ENCODE peak calls at places on chromosomes 3 and 15, in four cellular contexts. I, O, W and J are unnamed samples.

GRCh38 chr3:39106281-39107055 is 959 bp downstream of the GORASP1 start:
- DNase-seq in O (no peak), W (no peak), I (no peak), J (no peak)

GRCh38 chr3:134373278-134373941 is 837 bp downstream of the AMOTL2 start:
- DNase-seq in I (no peak), O (no peak), W (peak), J (no peak)

GRCh38 chr3:46517016-46517770 is 19.4 kb downstream of the RTP3 start:
- DNase-seq in W (no peak), O (no peak), I (no peak), J (peak)

GRCh38 chr3:6578526-6578925 is 282.4 kb upstream of the GRM7 start:
- DNase-seq in I (no peak), O (no peak), W (no peak), J (no peak)

GRCh38 chr3:128113817-128114794 is 9.5 kb downstream of the RUVBL1 start:
- DNase-seq in I (peak), O (no peak), W (no peak), J (no peak)

GRCh38 chr15:62469874-62470688 is 305.0 kb upstream of the C2CD4B start:
- DNase-seq in I (no peak), O (no peak), W (no peak), J (peak)

GRCh38 chr15:68501616-68502015 is 69.7 kb upstream of the ITGA11 start:
- DNase-seq in O (no peak), I (no peak), W (no peak), J (no peak)

GRCh38 chr3:129622933-129623332 is 16.5 kb upstream of the PLXND1 start:
- DNase-seq in I (no peak), O (no peak), W (no peak), J (no peak)

GRCh38 chr15:53472883-53473282 is 286.6 kb downstream of the WDR72 start:
- DNase-seq in O (no peak), W (no peak), I (no peak), J (no peak)

GRCh38 chr15:44775923-44776322 is 39.6 kb downstream of the TRIM69 start:
- DNase-seq in I (no peak), W (no peak), O (no peak), J (no peak)

GRCh38 chr15:45343258-45343860 is 35.0 kb downstream of the GATM start:
- DNase-seq in O (no peak), I (no peak), W (no peak), J (no peak)

GRCh38 chr15:86087808-86088207 is 8.1 kb downstream of the AGBL1 start:
- DNase-seq in W (no peak), O (no peak), I (no peak), J (no peak)

GRCh38 chr3:141237701-141238521 is 6.3 kb downstream of the PXYLP1 start:
- DNase-seq in O (no peak), W (no peak), I (no peak), J (no peak)

GRCh38 chr15:51708013-51708412 is 26.7 kb downstream of the SCG3 start:
- DNase-seq in O (no peak), W (no peak), I (no peak), J (no peak)

GRCh38 chr3:52614689-52615088 is 71.0 kb downstream of the PBRM1 start:
- DNase-seq in I (no peak), O (no peak), W (no peak), J (no peak)

GRCh38 chr3:195133462-195133861 is 137.5 kb downstream of the XXYLT1 start:
- DNase-seq in W (no peak), O (no peak), I (no peak), J (no peak)

GRCh38 chr15:63491116-63491817 is 13.1 kb upstream of the USP3 start:
- DNase-seq in O (no peak), W (no peak), I (no peak), J (no peak)

GRCh38 chr15:67685008-67685599 is 140.2 kb upstream of the SKOR1 start:
- DNase-seq in O (peak), I (no peak), W (no peak), J (peak)

GRCh38 chr3:32288819-32289218 is 50.3 kb downstream of the CMTM8 start:
- DNase-seq in O (no peak), I (no peak), W (no peak), J (no peak)

GRCh38 chr3:152313430-152313829 is 44.7 kb downstream of the MBNL1 start:
- DNase-seq in O (no peak), I (no peak), W (no peak), J (no peak)

GRCh38 chr3:127074900-127075360 is 92.0 kb downstream of the PLXNA1 start:
- DNase-seq in O (no peak), I (peak), W (no peak), J (no peak)

GRCh38 chr15:26106556-26106955 is 243.4 kb upstream of the ATP10A start:
- DNase-seq in I (no peak), O (no peak), W (no peak), J (no peak)

GRCh38 chr3:24351779-24352469 is 142.7 kb downstream of the THRB start:
- DNase-seq in I (no peak), W (no peak), O (peak), J (no peak)

GRCh38 chr15:62407962-62408361 is 242.9 kb upstream of the C2CD4B start:
- DNase-seq in O (no peak), I (no peak), W (no peak), J (no peak)

GRCh38 chr3:105119801-105120340 is 246.8 kb upstream of the ALCAM start:
- DNase-seq in W (no peak), O (no peak), I (no peak), J (no peak)

GRCh38 chr15:99124641-99125040 is 19.8 kb downstream of the SYNM start:
- DNase-seq in W (no peak), O (no peak), I (no peak), J (no peak)

GRCh38 chr15:70301396-70301795 is 203.7 kb upstream of the TLE3 start:
- DNase-seq in I (no peak), W (no peak), O (no peak), J (no peak)

GRCh38 chr3:196111939-196112386 is 30.1 kb upstream of the TFRC start:
- DNase-seq in I (peak), W (no peak), O (no peak), J (no peak)

GRCh38 chr3:194300392-194300758 is 50.8 kb downstream of the CPN2 start:
- DNase-seq in W (peak), I (no peak), O (no peak), J (no peak)

GRCh38 chr3:136366289-136366688 is 116.1 kb downstream of the PCCB start:
- DNase-seq in W (no peak), I (no peak), O (no peak), J (no peak)

GRCh38 chr3:53331871-53332270 is 15.5 kb downstream of the DCP1A start:
- DNase-seq in O (no peak), I (no peak), W (no peak), J (no peak)

GRCh38 chr15:72199721-72200212 is 2.2 kb upstream of the GRAMD2A start:
- DNase-seq in W (no peak), I (peak), O (peak), J (peak)

GRCh38 chr3:195441476-195441970 is 1.3 kb downstream of the ACAP2 start:
- DNase-seq in O (no peak), I (no peak), W (no peak), J (no peak)

GRCh38 chr3:12574131-12574530 is 17.2 kb downstream of the MKRN2 start:
- DNase-seq in O (no peak), W (no peak), I (no peak), J (no peak)

GRCh38 chr3:176767385-176767784 is 429.9 kb downstream of the TBL1XR1 start:
- DNase-seq in I (no peak), W (no peak), O (no peak), J (peak)

GRCh38 chr3:52233968-52234367 is 5.0 kb downstream of the TWF2 start:
- DNase-seq in O (no peak), W (no peak), I (no peak), J (no peak)

GRCh38 chr3:64031540-64032533 is 8.5 kb upstream of the PSMD6 start:
- DNase-seq in O (no peak), W (no peak), I (no peak), J (no peak)
- H2AFZ ChIP-seq in O (peak), W (peak), I (no peak), J (peak)

GRCh38 chr3:197950661-197951029 is 655 bp downstream of the RPL35A start:
- DNase-seq in I (no peak), O (no peak), W (no peak), J (no peak)

GRCh38 chr3:197952440-197952839 is 2.5 kb downstream of the RPL35A start:
- DNase-seq in W (no peak), I (no peak), O (no peak), J (no peak)

GRCh38 chr3:197951392-197951990 is 1.5 kb downstream of the RPL35A start:
- DNase-seq in W (no peak), I (no peak), O (no peak), J (no peak)

GRCh38 chr3:197953881-197954280 is 3.9 kb downstream of the RPL35A start:
- DNase-seq in I (no peak), W (no peak), O (no peak), J (no peak)

DNA sequence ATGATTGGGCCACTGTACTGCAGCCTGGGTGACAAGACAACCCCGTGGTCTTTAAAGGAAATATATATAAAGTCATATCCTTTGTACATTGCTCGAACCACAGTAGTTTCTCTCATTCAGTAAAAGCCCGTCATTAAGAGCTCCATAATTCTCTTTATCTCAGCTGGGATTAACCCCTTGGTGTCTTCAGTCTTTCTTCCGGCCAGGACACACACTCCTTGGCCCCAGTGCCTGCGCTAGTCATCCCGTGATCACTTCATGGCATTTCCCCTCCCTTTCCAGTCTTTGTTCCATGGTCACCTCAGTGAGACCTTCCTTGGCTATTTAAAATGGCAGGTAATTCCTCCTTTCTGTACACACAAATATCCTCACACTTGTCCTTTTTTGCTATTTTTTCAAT is 3.3 kb downstream of the RPL35A start:
- DNase-seq in I (no peak), W (no peak), O (no peak), J (no peak)
- TF ChIP-seq POLR2AphosphoS5 in I (no peak), W (peak), O (peak), J (no peak)

DNA sequence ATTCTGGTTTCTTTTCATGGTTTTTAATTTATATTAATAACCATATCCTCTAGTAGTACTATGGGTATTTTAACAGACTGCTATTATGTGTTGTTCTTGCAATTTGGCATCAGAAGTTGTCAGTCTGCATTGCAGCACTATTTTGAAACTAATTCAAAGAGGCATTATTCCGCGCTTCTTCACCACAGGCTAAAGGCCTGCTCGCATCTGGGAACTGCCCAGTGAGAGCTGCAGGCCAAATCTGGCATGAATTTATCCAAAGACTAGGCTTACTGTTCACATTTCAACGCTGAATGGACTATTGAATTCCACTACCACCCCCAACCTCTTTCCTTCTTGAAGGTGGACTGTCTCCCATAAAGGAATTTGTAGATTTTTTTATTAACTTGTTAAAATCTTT is 310.4 kb upstream of the NR2F2 start:
- DNase-seq in W (no peak), O (no peak), I (no peak), J (no peak)
- TF ChIP-seq EGR1 in W (no peak), O (no peak), I (no peak), J (no peak)

GRCh38 chr3:188124184-188124583 is 29.8 kb upstream of the LPP start:
- DNase-seq in O (no peak), I (no peak), W (no peak), J (no peak)

GRCh38 chr3:188125076-188125475 is 28.9 kb upstream of the LPP start:
- DNase-seq in I (no peak), W (no peak), O (no peak), J (no peak)

GRCh38 chr3:188126271-188126670 is 27.7 kb upstream of the LPP start:
- DNase-seq in I (no peak), O (no peak), W (no peak), J (no peak)

GRCh38 chr3:188122571-188123169 is 31.3 kb upstream of the LPP start:
- DNase-seq in I (no peak), O (no peak), W (no peak), J (no peak)

GRCh38 chr3:188123170-188123920 is 30.6 kb upstream of the LPP start:
- DNase-seq in W (no peak), O (no peak), I (no peak), J (no peak)
- H2AFZ ChIP-seq in W (no peak), O (no peak), I (no peak), J (no peak)

GRCh38 chr3:98972720-98973119 is 71.2 kb upstream of the DCBLD2 start:
- DNase-seq in W (no peak), I (no peak), O (peak), J (no peak)

GRCh38 chr3:98972155-98972554 is 70.7 kb upstream of the DCBLD2 start:
- DNase-seq in W (no peak), O (no peak), I (no peak), J (peak)

GRCh38 chr3:98969295-98969694 is 67.8 kb upstream of the DCBLD2 start:
- DNase-seq in W (no peak), O (no peak), I (no peak), J (no peak)

GRCh38 chr3:98968824-98969223 is 67.3 kb upstream of the DCBLD2 start:
- DNase-seq in W (no peak), O (no peak), I (no peak), J (no peak)

GRCh38 chr3:98971183-98971681 is 69.7 kb upstream of the DCBLD2 start:
- DNase-seq in W (no peak), O (no peak), I (no peak), J (peak)
- TF ChIP-seq POLR2AphosphoS5 in W (no peak), O (no peak), I (no peak), J (peak)

DNA sequence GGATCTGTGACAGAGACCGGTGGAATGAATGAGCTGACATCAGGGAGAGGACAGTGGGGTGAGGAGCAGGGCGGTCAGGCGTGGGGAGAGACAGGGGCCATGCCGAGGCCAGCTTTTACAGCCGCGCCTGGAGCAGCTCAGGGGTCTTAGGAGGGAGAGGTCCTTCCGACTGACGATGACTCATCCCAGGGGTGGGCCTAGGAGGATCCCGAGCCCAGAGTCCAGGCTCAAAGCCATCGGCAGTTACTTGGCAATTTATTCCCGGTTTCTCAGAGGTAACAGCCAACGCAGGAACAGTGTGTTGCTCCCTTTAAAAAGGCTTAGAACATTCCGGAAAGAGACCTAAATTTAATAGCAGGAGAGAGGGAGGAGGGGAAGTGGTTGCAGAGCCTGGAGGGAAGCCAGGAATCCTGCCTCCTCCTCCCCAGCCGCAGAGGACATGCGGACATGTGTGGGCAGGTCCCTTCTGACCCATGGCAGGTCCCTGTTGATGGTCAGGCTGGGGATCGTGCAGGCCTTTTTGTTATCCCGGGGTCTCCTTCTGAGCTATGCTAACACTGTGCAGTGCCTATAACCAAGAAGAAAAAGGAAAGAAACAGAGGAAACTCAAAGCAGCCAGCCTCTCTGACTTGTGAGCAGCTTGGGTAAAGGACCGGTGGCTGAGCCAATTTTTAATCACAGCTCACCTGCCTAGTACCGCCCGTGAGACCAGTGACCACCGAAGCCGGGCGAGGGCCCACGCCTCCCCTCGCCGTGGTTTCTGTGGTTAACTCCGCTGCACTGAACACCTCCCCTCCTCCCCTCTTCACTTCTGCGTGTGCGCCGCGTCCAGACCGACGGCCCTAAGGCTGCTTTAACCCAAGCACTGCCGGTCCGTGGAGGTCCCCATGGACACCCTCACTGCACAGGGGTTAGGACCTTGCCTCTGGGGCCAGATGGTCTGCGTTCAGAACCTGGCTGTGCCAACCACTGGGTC is 392.4 kb upstream of the PROK2 start:
- DNase-seq in I (no peak), W (no peak), O (peak), J (no peak)
- TF ChIP-seq EGR1 in I (no peak), W (no peak), O (peak), J (no peak)

DNA sequence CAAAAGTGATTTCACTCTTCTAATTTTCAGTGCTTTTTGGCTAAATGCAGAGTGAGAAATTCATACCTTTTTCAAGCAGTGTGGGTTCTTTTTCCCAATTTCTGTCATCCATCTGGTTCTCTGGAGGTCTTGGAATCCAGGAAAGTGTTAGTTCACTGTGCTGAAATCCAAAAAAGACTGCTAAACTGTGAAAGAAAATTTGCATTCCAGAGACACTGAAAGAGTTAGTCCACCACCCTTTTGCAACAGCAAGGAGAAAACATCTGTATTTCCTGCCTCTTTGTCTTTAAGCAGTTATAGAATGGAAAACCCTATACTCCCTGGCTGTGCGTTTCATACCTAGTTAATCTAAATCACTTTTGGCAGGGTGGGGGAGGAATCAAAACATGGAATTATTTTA is 317.9 kb upstream of the TPRG1 start:
- DNase-seq in I (no peak), W (no peak), O (no peak), J (no peak)
- H2AFZ ChIP-seq in I (no peak), W (no peak), O (no peak), J (no peak)

GRCh38 chr15:39180494-39180930 is 400.4 kb upstream of the THBS1 start:
- DNase-seq in O (no peak), I (no peak), W (no peak), J (no peak)
- TF ChIP-seq POLR2AphosphoS5 in O (no peak), I (no peak), W (no peak), J (no peak)

DNA sequence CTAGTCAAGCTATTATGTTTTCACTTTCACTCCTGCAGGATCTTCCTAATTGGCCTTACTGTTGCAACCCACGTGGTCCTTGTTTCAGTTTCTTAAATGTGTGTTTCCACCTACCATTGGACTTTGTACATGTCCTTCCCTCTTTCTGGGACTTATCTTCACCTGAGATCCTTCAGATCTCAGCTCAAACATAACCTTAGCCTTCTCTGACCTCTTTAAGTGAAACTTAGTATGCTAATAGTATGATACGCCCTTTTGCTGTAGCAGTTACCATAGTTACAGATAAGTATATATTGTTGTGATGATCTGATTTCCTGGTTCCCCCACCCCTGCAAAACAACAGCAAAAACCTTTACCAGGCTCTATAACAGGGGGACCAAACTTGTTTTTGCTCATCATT is 35.2 kb downstream of the U2SURP start:
- DNase-seq in W (no peak), I (no peak), O (no peak), J (no peak)
- TF ChIP-seq EGR1 in W (no peak), I (no peak), O (no peak), J (no peak)

DNA sequence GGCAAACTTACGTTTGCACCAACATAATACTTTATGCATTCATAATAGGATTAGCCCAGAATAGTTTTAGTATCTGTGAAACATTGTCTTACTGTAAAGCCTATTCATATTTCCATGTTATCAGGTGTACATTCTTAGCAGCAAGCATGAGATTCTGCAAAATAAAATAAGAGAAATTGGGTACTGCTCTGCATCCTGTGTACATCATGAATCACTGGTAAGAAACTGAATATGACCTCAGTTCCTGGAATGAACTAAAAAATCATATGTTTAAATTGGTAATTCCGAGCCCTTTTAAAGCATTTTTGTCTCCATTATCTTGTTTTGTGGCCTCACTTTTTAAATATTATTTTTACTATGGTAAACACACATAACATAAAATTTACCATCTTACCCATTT is 605.1 kb downstream of the ROBO1 start:
- DNase-seq in W (no peak), O (no peak), I (no peak), J (no peak)
- H2AFZ ChIP-seq in W (no peak), O (no peak), I (no peak), J (no peak)